ENCODE peak calls at places on chromosomes 1 and 21, in seven cellular contexts. M, Q, Z, L, X, T and F are unnamed samples.

GRCh38 chr1:86370627-86371026 is 25.5 kb downstream of the ODF2L start:
- DNase-seq in X (peak), Q (no peak), L (no peak), Z (peak), T (no peak), M (no peak), F (no peak)

GRCh38 chr1:200317236-200317635 is 92.6 kb downstream of the ZNF281 start:
- DNase-seq in Q (no peak), T (no peak), Z (peak), M (no peak), X (peak), L (no peak), F (peak)

GRCh38 chr1:206029484-206029883 is 5.8 kb upstream of the CTSE start:
- DNase-seq in X (peak), Z (no peak), L (no peak), M (no peak), T (no peak), Q (no peak), F (peak)

GRCh38 chr1:46673749-46674182 is 2.1 kb downstream of the TEX38 start:
- DNase-seq in X (peak), Q (no peak), Z (peak), M (no peak), L (no peak), T (no peak), F (peak)

GRCh38 chr1:187114788-187115187 is 286.0 kb downstream of the PLA2G4A start:
- DNase-seq in Q (no peak), M (no peak), X (no peak), Z (no peak), L (no peak), T (no peak), F (no peak)

GRCh38 chr1:197680311-197680710 is 95.0 kb downstream of the DENND1B start:
- DNase-seq in Q (no peak), L (no peak), Z (no peak), X (peak), T (no peak), M (no peak), F (no peak)

GRCh38 chr1:201023517-201023902 is at the start of gene KIF21B:
- DNase-seq in X (no peak), Q (peak), T (no peak), Z (peak), L (peak), M (peak), F (peak)

GRCh38 chr1:85274969-85275453 is 1.4 kb downstream of the BCL10 start:
- DNase-seq in Q (no peak), X (peak), T (no peak), L (no peak), Z (peak), M (no peak), F (peak)

GRCh38 chr1:40067023-40067422 is 26.5 kb downstream of the CAP1 start:
- DNase-seq in L (no peak), X (peak), Q (no peak), T (no peak), M (no peak), Z (no peak), F (no peak)

GRCh38 chr1:28965271-28965870 is 51.0 kb downstream of the EPB41 start:
- DNase-seq in M (no peak), L (peak), T (no peak), Q (no peak), X (no peak), Z (no peak), F (no peak)

GRCh38 chr1:79554620-79555160 is 548.2 kb upstream of the ADGRL4 start:
- DNase-seq in Q (no peak), Z (no peak), X (peak), L (no peak), T (no peak), M (no peak), F (no peak)

GRCh38 chr1:43402055-43402865 is 12.6 kb downstream of the SZT2 start:
- DNase-seq in T (no peak), X (no peak), M (no peak), Z (no peak), Q (no peak), L (no peak), F (no peak)

GRCh38 chr21:27346041-27346448 is 379.2 kb upstream of the ADAMTS5 start:
- DNase-seq in Q (no peak), M (no peak), T (no peak), L (no peak), Z (peak), X (peak), F (no peak)

GRCh38 chr1:181504294-181505115 is 21.2 kb downstream of the CACNA1E start:
- DNase-seq in L (peak), Z (no peak), Q (peak), X (peak), M (no peak), T (peak), F (peak)

GRCh38 chr1:101174722-101175121 is 62.1 kb upstream of the S1PR1 start:
- DNase-seq in Z (no peak), L (peak), M (no peak), T (no peak), Q (no peak), X (peak), F (peak)

GRCh38 chr1:233905416-233906051 is 1.1 kb downstream of the SLC35F3 start:
- DNase-seq in Q (peak), M (peak), T (no peak), L (peak), X (no peak), Z (no peak), F (no peak)

GRCh38 chr1:54542120-54542961 is 5.7 kb upstream of the ACOT11 start:
- DNase-seq in Z (peak), T (peak), X (peak), M (peak), Q (peak), L (peak), F (peak)

GRCh38 chr1:174710868-174711845 is 263.4 kb downstream of the GPR52 start:
- DNase-seq in T (no peak), Z (no peak), Q (no peak), X (no peak), M (no peak), L (no peak), F (no peak)

GRCh38 chr1:35544976-35545375 is 12.2 kb downstream of the KIAA0319L start:
- DNase-seq in Q (peak), M (no peak), L (peak), T (peak), Z (peak), X (peak), F (peak)

GRCh38 chr1:174258148-174258550 is 98.8 kb downstream of the RABGAP1L start:
- DNase-seq in X (peak), T (no peak), Z (peak), L (peak), Q (peak), M (peak), F (peak)

GRCh38 chr1:41805771-41806471 is 112.8 kb downstream of the HIVEP3 start:
- DNase-seq in M (no peak), X (no peak), L (no peak), Z (no peak), Q (no peak), T (no peak), F (no peak)

GRCh38 chr21:45644041-45644906 is 749 bp downstream of the PCBP3 start:
- DNase-seq in X (no peak), T (no peak), Q (no peak), Z (peak), M (peak), L (no peak), F (no peak)

GRCh38 chr1:236767276-236767675 is 27.8 kb upstream of the MTR start:
- DNase-seq in Q (no peak), Z (no peak), M (no peak), X (no peak), T (no peak), L (no peak), F (no peak)

GRCh38 chr1:207050428-207050767 is 610 bp downstream of the YOD1 start:
- DNase-seq in X (no peak), T (no peak), Z (no peak), M (no peak), L (no peak), Q (no peak), F (no peak)

GRCh38 chr1:41226816-41227215 is 15.3 kb downstream of the SCMH1 start:
- DNase-seq in T (no peak), L (no peak), Z (peak), X (no peak), M (no peak), Q (no peak), F (no peak)

GRCh38 chr1:153678519-153679336 is at the start of gene NPR1:
- DNase-seq in M (no peak), L (peak), X (no peak), T (no peak), Q (peak), Z (peak), F (no peak)

GRCh38 chr1:176517484-176517883 is 54.5 kb downstream of the PAPPA2 start:
- DNase-seq in L (peak), M (no peak), Z (peak), T (no peak), X (no peak), Q (no peak), F (peak)

GRCh38 chr1:14939527-14940284 is 213.8 kb upstream of the TMEM51 start:
- DNase-seq in X (peak), M (no peak), Q (no peak), L (no peak), T (no peak), Z (peak), F (no peak)

GRCh38 chr1:150507912-150508864 is at the start of gene ECM1:
- DNase-seq in Z (peak), L (peak), Q (no peak), X (peak), M (no peak), T (no peak), F (peak)

GRCh38 chr1:194517567-194517966 is 1331.2 kb upstream of the B3GALT2 start:
- DNase-seq in X (no peak), L (no peak), M (no peak), Q (no peak), Z (no peak), T (no peak), F (no peak)
- H3K4ac ChIP-seq in X (no peak), L (no peak), M (no peak), Q (no peak), Z (no peak), T (no peak), F (no peak)

DNA sequence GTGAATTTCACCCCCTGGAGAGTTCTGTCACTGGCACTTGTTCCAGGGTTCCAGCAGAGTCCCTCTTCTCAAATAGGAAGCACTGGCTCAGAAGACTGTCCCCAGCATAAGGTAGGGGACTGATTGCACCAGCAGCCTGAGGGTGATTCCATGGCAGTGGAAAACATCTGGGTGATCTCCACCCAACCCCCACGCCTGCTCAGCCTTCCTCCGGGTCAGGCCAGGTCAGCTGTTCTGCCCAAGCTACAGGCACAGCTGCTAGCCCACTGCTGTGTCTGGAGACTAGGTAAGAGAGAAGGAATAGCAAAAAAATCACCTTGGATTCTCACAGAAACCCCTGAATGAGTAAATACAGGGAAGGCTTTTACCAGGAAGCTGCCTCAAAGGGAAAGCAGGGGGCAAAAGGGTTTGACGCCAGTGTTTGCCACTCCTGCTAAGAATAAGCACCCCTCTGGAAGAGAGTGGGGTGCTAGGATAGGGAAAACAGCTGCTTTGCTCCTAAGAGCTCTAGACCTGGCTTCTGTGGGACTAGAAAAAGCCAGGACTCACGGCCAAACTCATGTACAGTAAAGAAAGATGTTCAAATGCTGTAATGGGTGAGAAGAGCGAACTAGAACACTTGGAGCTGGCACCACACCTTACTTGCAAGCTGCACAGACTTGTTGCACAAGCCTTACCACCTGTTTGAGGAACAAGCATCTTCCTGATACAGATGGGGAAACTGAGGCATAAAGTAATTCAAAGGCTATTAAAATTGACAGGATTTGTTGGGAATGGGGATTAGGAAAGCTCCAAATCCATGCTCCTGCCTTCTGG is 1.0 kb upstream of the DENND2D start:
- DNase-seq in L (no peak), Z (no peak), Q (no peak), M (no peak), T (no peak), X (no peak), F (peak)
- H3K9ac ChIP-seq in L (no peak), Z (no peak), Q (no peak), M (no peak), T (no peak), X (no peak), F (no peak)

GRCh38 chr1:168396940-168397680 is 116.4 kb downstream of the TBX19 start:
- DNase-seq in Q (no peak), T (no peak), M (no peak), X (no peak), L (no peak), Z (no peak), F (no peak)

GRCh38 chr1:168394858-168395257 is 114.2 kb downstream of the TBX19 start:
- DNase-seq in Q (no peak), Z (no peak), T (no peak), X (no peak), M (no peak), L (no peak), F (no peak)

GRCh38 chr1:168400139-168400538 is 119.5 kb downstream of the TBX19 start:
- DNase-seq in M (no peak), Q (no peak), Z (no peak), X (no peak), L (no peak), T (no peak), F (no peak)

GRCh38 chr1:168396508-168396907 is 115.8 kb downstream of the TBX19 start:
- DNase-seq in Z (no peak), M (no peak), T (no peak), L (no peak), X (no peak), Q (no peak), F (no peak)

DNA sequence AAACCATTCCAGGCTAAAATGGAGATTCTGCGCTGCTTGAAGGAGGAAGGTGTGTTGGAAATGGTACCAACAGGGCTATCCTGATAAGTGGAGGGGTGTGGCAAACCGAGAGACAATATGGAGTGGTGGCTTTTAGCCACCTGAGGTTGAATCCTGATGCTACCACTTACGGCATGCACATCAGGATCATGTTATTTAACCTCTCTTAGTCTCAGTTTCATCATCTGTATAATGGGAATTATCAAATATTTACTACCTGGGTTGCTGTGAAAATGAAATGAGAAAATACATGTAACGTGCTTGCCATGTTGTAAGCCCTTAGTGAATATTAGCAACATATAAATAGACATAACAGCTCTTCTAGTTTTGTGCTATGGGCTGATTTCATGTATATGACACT is 117.1 kb downstream of the TBX19 start:
- DNase-seq in M (no peak), Z (no peak), X (no peak), T (no peak), L (no peak), Q (no peak), F (no peak)
- H3K4ac ChIP-seq in M (no peak), Z (no peak), X (no peak), T (no peak), L (no peak), Q (no peak), F (no peak)

GRCh38 chr1:172827841-172828240 is 168.9 kb downstream of the FASLG start:
- DNase-seq in T (no peak), M (no peak), Q (no peak), L (no peak), X (no peak), Z (no peak), F (no peak)

GRCh38 chr1:172824199-172824598 is 165.3 kb downstream of the FASLG start:
- DNase-seq in M (no peak), Z (no peak), L (no peak), Q (no peak), T (no peak), X (peak), F (no peak)

GRCh38 chr1:172823534-172823933 is 164.6 kb downstream of the FASLG start:
- DNase-seq in M (no peak), Q (no peak), X (peak), L (no peak), T (no peak), Z (peak), F (no peak)

GRCh38 chr1:172827301-172827700 is 168.4 kb downstream of the FASLG start:
- DNase-seq in T (no peak), Q (no peak), M (no peak), X (peak), L (no peak), Z (peak), F (no peak)

GRCh38 chr1:172826096-172826741 is 167.3 kb downstream of the FASLG start:
- DNase-seq in T (no peak), M (no peak), Z (peak), X (peak), Q (no peak), L (peak), F (peak)
- H3K9ac ChIP-seq in T (no peak), M (no peak), Z (peak), X (peak), Q (no peak), L (no peak), F (no peak)